ENCODE peak calls at places on chromosomes 7 and 10, in eight cellular contexts. D is NCI-H226; N is fibroblast of the aortic adventitia; P is astrocyte of the hippocampus; G is LoVo; F is Kasumi-1; H is CD8-positive, alpha-beta memory T cell; U is GM12892. B is an unnamed sample.

GRCh38 chr10:59753267-59753666 is at the start of gene MRLN:
- DNase-seq in D (no peak), N (no peak), P (no peak), G (no peak), F (no peak), H (no peak), U (no peak), B (no peak)

GRCh38 chr7:98077762-98078161 is 28.9 kb upstream of the LMTK2 start:
- DNase-seq in D (no peak), N (no peak), P (no peak), G (no peak), F (no peak), H (no peak), U (no peak), B (no peak)

GRCh38 chr10:58950618-58951017 is 225.8 kb upstream of the PHYHIPL start:
- DNase-seq in D (no peak), N (peak; percentile 28), P (peak; percentile 18), G (no peak), F (no peak), H (no peak), U (no peak), B (no peak)

GRCh38 chr7:27164381-27165088 is 802 bp downstream of the HOXA9 start:
- DNase-seq in D (no peak), N (no peak), P (no peak), G (peak; percentile 57), F (no peak), H (no peak), U (no peak), B (no peak)

GRCh38 chr10:25701651-25702050 is 232.4 kb upstream of the MYO3A start:
- DNase-seq in D (no peak), N (no peak), P (peak; percentile 16), G (no peak), F (no peak), H (no peak), U (no peak), B (no peak)

GRCh38 chr7:90187507-90188050 is 24.0 kb upstream of the STEAP2 start:
- DNase-seq in D (no peak), N (no peak), P (no peak), G (no peak), F (no peak), H (no peak), U (no peak), B (no peak)

GRCh38 chr10:46022978-46023702 is 7.3 kb downstream of the NCOA4 start:
- DNase-seq in D (peak; percentile 93), N (peak; percentile 91), P (peak; percentile 95), G (peak; percentile 91), F (peak; percentile 97), H (peak; percentile 77), U (peak; percentile 71), B (peak; percentile 74)

GRCh38 chr7:146235210-146235609 is 118.6 kb downstream of the CNTNAP2 start:
- DNase-seq in D (no peak), N (no peak), P (peak; percentile 39), G (no peak), F (no peak), H (no peak), U (no peak), B (no peak)

GRCh38 chr10:35640951-35641429 is 1.1 kb downstream of the FZD8 start:
- DNase-seq in D (peak; percentile 56), N (peak; percentile 85), P (peak; percentile 91), G (peak; percentile 32), F (peak; percentile 69), H (no peak), U (no peak), B (peak; percentile 20)

GRCh38 chr7:22589641-22590141 is 89.7 kb upstream of the STEAP1B start:
- DNase-seq in D (no peak), N (peak; percentile 98), P (peak; percentile 94), G (no peak), F (no peak), H (no peak), U (no peak), B (no peak)

B was measured in Panc1.